ENCODE peak calls at places on chromosomes 6 and 20, in five cellular contexts. D is psoas muscle, T is Peyer's patch, N is ovary, M is mucosa of descending colon. I is an unnamed sample. For H3K36me3, the result is how much of the 10 kb centered on the place peaks cover.

GRCh38 chr6:30194797-30195690 is 18.2 kb downstream of the TRIM26 start:
- DNase-seq in D (no peak), T (no peak), N (no peak), M (no peak), I (no peak)

GRCh38 chr20:29873946-29874345 is 1383.5 kb upstream of the DEFB115 start:
- DNase-seq in D (peak), T (peak), N (no peak), M (peak), I (peak)

GRCh38 chr6:75207211-75207984 is 1.5 kb upstream of the COL12A1 start:
- DNase-seq in D (peak), T (no peak), N (peak), M (no peak), I (peak)

GRCh38 chr6:30259140-30260035 is 46.2 kb upstream of the TRIM26 start:
- DNase-seq in D (peak), T (peak), N (peak), M (peak), I (peak)

GRCh38 chr6:11094411-11094851 is 797 bp downstream of the SMIM13 start:
- DNase-seq in D (peak), T (no peak), N (no peak), M (peak), I (no peak)

GRCh38 chr6:17935188-17936149 is 52.0 kb downstream of the KIF13A start:
- DNase-seq in D (no peak), T (no peak), N (no peak), M (no peak), I (no peak)

GRCh38 chr6:155311076-155311475 is 3.2 kb downstream of the TFB1M start:
- DNase-seq in D (no peak), T (no peak), N (no peak), M (no peak), I (no peak)

GRCh38 chr6:47242483-47243386 is 67.0 kb downstream of the TNFRSF21 start:
- DNase-seq in D (peak), T (peak), N (peak), M (peak), I (peak)

DNA sequence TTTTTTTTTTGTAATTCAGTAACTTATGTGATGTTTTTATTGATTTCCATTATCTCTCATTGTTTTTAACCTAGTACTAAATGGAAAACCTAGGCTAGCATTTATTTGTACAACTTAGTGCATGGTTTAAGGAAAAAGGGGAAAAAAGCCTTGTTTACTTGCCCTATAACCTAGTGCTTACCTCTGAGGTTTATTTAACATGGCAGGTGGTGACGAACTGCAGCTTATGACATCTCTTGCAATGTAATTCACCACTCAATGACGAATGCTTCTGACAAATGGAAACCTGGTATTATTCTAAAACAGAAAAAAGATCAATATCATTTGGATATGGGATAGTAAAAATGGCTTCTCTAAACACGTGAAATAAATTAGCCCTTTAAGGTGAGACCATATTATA is 618.6 kb upstream of the FLRT3 start:
- DNase-seq in D (no peak), T (no peak), N (no peak), M (no peak), I (no peak)
- TF ChIP-seq CTCF in D (no peak), T (no peak), N (no peak), M (no peak), I (no peak)

GRCh38 chr6:121521164-121521555 is 85.7 kb downstream of the GJA1 start:
- DNase-seq in D (no peak), T (no peak), N (no peak), M (no peak), I (no peak)
- H3K4me3 ChIP-seq in D (no peak), T (no peak), N (no peak), M (no peak), I (no peak)

DNA sequence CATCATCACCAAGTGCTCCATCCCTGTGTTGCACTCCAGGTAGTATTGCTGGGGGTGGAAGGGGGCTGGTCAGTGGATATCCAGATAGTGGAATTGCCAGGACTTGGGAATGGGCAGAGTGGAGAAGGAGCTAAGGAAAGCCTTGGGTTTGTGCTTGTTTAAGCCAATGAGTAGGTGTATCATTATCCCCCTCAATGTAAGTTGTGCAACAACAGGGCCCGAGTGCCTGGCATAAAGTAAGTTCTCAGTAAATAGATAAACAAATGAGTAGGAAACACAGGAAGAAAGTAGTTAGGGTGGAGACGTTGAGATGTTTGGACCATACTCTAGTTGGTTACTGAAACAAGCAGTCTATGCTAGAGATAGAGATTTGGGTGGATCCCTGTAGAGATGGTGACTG is 9.8 kb downstream of the CCND3 start:
- DNase-seq in D (no peak), T (no peak), N (no peak), M (no peak), I (no peak)
- H3K36me3 ChIP-seq in D (under half), T (half or more), N (under half), M (under half), I (under half)

GRCh38 chr6:44558315-44559227 is 171.1 kb downstream of the CDC5L start:
- DNase-seq in D (no peak), T (no peak), N (no peak), M (no peak), I (no peak)

GRCh38 chr6:44561832-44562496 is 174.5 kb downstream of the CDC5L start:
- DNase-seq in D (no peak), T (no peak), N (no peak), M (no peak), I (no peak)

GRCh38 chr6:44561062-44561591 is 173.6 kb downstream of the CDC5L start:
- DNase-seq in D (no peak), T (no peak), N (no peak), M (no peak), I (no peak)

GRCh38 chr6:44560458-44561061 is 173.1 kb downstream of the CDC5L start:
- DNase-seq in D (no peak), T (no peak), N (no peak), M (no peak), I (no peak)

DNA sequence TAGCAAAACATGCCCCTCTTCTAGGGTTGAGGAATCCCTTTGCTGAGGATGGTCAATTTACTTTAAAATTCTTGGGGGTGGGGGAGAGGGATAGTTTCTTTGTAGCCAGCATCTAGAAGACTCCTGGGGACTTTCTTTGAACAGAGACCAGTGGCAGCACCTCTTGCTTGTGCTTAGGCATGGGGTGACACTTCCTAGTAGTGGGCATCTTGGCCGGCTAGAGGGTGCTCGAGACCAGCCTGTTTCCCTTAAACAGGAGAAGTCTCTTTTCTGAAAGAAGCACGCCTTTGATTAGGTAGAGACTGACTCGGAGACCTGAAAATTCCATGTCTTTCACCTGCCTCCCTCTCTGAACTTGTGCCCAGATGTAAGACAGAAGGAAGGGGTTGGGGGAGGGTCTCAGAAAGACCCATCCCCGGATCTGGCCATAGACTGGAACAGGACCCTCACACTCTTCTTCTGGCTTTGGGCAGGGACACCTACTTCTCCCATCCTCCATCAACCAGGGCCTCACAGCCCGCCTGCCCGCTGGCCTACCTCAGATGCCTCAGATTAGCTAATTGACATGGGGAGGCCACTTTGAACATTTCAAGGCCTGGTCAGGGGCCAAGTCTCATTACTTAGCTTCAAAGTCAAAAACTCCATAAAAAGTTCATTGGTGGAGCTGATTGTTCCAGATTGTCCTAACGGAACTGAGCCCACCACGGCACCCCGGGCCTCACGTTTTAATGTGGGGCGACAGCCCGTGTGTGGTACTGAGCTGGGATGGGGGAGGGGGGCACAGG is 172.2 kb downstream of the CDC5L start:
- DNase-seq in D (no peak), T (no peak), N (no peak), M (no peak), I (no peak)
- TF ChIP-seq CTCF in D (no peak), T (no peak), N (no peak), M (no peak), I (no peak)

GRCh38 chr6:25832307-25832662 is 433 bp upstream of the SLC17A1 start:
- DNase-seq in D (no peak), T (no peak), N (no peak), M (no peak), I (no peak)
- H3K4me3 ChIP-seq in D (no peak), T (no peak), N (no peak), M (no peak), I (no peak)

GRCh38 chr6:31639449-31639861 is 13.0 kb downstream of the BAG6 start:
- DNase-seq in D (no peak), T (no peak), N (no peak), M (no peak), I (no peak)

GRCh38 chr6:31642798-31643570 is 9.5 kb downstream of the BAG6 start:
- DNase-seq in D (no peak), T (no peak), N (no peak), M (no peak), I (no peak)

GRCh38 chr6:31639043-31639442 is 13.4 kb downstream of the BAG6 start:
- DNase-seq in D (no peak), T (no peak), N (no peak), M (no peak), I (no peak)

GRCh38 chr6:31640612-31641011 is 11.8 kb downstream of the BAG6 start:
- DNase-seq in D (no peak), T (no peak), N (no peak), M (no peak), I (no peak)

DNA sequence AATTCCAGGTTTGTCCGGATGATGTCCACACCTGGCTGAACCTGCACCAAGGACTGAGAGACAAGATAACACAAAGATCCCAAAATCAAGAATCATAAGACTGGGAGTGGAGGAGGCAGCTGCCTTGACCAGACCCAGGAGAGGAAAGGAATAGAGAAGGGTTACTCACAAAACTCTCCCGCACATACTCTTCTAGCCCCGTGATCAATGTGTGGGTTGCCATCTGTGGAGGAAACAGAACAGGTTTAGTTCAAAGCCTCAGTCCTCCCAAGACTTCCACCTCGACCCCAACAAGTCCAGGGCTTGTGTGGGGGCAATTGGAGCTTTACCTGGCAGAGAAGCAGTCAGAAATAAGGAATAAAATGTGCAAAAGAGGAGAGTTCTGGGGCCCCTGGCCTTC is 11.1 kb downstream of the BAG6 start:
- DNase-seq in D (no peak), T (no peak), N (no peak), M (no peak), I (no peak)
- H3K36me3 ChIP-seq in D (under half), T (half or more), N (under half), M (under half), I (half or more)

GRCh38 chr6:166775180-166775922 is 148.3 kb upstream of the RPS6KA2 start:
- DNase-seq in D (no peak), T (no peak), N (peak), M (peak), I (no peak)
- TF ChIP-seq CTCF in D (peak), T (peak), N (peak), M (peak), I (peak)